ENCODE peak calls at places on chromosome 5, in six cellular contexts. One of them, this sample, is unnamed.

GRCh38 chr5:145633474-145633873 is 201.7 kb downstream of the PRELID2 start:
- DNase-seq in SK-N-SH: no peak
- DNase-seq in HCT116: no peak
- DNase-seq in H1: no peak
- DNase-seq in A549: no peak
- DNase-seq in NB4: no peak
- DNase-seq in this sample: no peak

GRCh38 chr5:2105141-2105540 is 222.4 kb upstream of the IRX4 start:
- DNase-seq in SK-N-SH: no peak
- DNase-seq in HCT116: no peak
- DNase-seq in H1: no peak
- DNase-seq in A549: no peak
- DNase-seq in NB4: no peak
- DNase-seq in this sample: no peak

GRCh38 chr5:38827525-38827924 is 18.3 kb upstream of the OSMR start:
- DNase-seq in SK-N-SH: no peak
- DNase-seq in HCT116: no peak
- DNase-seq in H1: no peak
- DNase-seq in A549: no peak
- DNase-seq in NB4: no peak
- DNase-seq in this sample: no peak

GRCh38 chr5:109852371-109853160 is 162.8 kb downstream of the MAN2A1 start:
- DNase-seq in SK-N-SH: no peak
- DNase-seq in HCT116: no peak
- DNase-seq in H1: no peak
- DNase-seq in A549: no peak
- DNase-seq in NB4: no peak
- DNase-seq in this sample: no peak

GRCh38 chr5:81006955-81007636 is 46.9 kb downstream of the RASGRF2 start:
- DNase-seq in SK-N-SH: no peak
- DNase-seq in HCT116: no peak
- DNase-seq in H1: no peak
- DNase-seq in A549: no peak
- DNase-seq in NB4: no peak
- DNase-seq in this sample: no peak

GRCh38 chr5:180598797-180599589 is 7.7 kb upstream of the SCGB3A1 start:
- DNase-seq in SK-N-SH: peak; percentile 15
- DNase-seq in HCT116: no peak
- DNase-seq in H1: no peak
- DNase-seq in A549: no peak
- DNase-seq in NB4: no peak
- DNase-seq in this sample: no peak

GRCh38 chr5:103889500-103890209 is 327.1 kb upstream of the NUDT12 start:
- DNase-seq in SK-N-SH: no peak
- DNase-seq in HCT116: no peak
- DNase-seq in H1: no peak
- DNase-seq in A549: no peak
- DNase-seq in NB4: no peak
- DNase-seq in this sample: no peak

GRCh38 chr5:125503958-125504357 is 757.5 kb upstream of the ZNF608 start:
- DNase-seq in SK-N-SH: no peak
- DNase-seq in HCT116: no peak
- DNase-seq in H1: no peak
- DNase-seq in A549: no peak
- DNase-seq in NB4: no peak
- DNase-seq in this sample: no peak

GRCh38 chr5:353599-354580 is 32.4 kb downstream of the AHRR start:
- DNase-seq in SK-N-SH: peak; percentile 30
- DNase-seq in HCT116: no peak
- DNase-seq in H1: no peak
- DNase-seq in A549: no peak
- DNase-seq in NB4: no peak
- DNase-seq in this sample: no peak

GRCh38 chr5:120803282-120803681 is 339.2 kb downstream of the PRR16 start:
- DNase-seq in SK-N-SH: peak; percentile 4
- DNase-seq in HCT116: peak; percentile 8
- DNase-seq in H1: no peak
- DNase-seq in A549: no peak
- DNase-seq in NB4: peak; percentile 2
- DNase-seq in this sample: peak; percentile 15

GRCh38 chr5:150517272-150518152 is 9.6 kb downstream of the NDST1 start:
- DNase-seq in SK-N-SH: peak; percentile 87
- DNase-seq in HCT116: peak; percentile 18
- DNase-seq in H1: no peak
- DNase-seq in A549: peak; percentile 87
- DNase-seq in NB4: no peak
- DNase-seq in this sample: peak; percentile 89

GRCh38 chr5:179805070-179805528 is 1.6 kb downstream of the MGAT4B start:
- DNase-seq in SK-N-SH: peak; percentile 46
- DNase-seq in HCT116: no peak
- DNase-seq in H1: no peak
- DNase-seq in A549: no peak
- DNase-seq in NB4: no peak
- DNase-seq in this sample: no peak

GRCh38 chr5:134608555-134608954 is 24.1 kb downstream of the SAR1B start:
- DNase-seq in SK-N-SH: no peak
- DNase-seq in HCT116: no peak
- DNase-seq in H1: no peak
- DNase-seq in A549: no peak
- DNase-seq in NB4: no peak
- DNase-seq in this sample: no peak

GRCh38 chr5:134606726-134607125 is 25.9 kb downstream of the SAR1B start:
- DNase-seq in SK-N-SH: no peak
- DNase-seq in HCT116: no peak
- DNase-seq in H1: no peak
- DNase-seq in A549: no peak
- DNase-seq in NB4: no peak
- DNase-seq in this sample: no peak

GRCh38 chr5:134600600-134600999 is 32.0 kb downstream of the SAR1B start:
- DNase-seq in SK-N-SH: no peak
- DNase-seq in HCT116: no peak
- DNase-seq in H1: no peak
- DNase-seq in A549: no peak
- DNase-seq in NB4: no peak
- DNase-seq in this sample: no peak

GRCh38 chr5:134603059-134603458 is 29.6 kb downstream of the SAR1B start:
- DNase-seq in SK-N-SH: no peak
- DNase-seq in HCT116: no peak
- DNase-seq in H1: no peak
- DNase-seq in A549: no peak
- DNase-seq in NB4: no peak
- DNase-seq in this sample: no peak

GRCh38 chr5:134604908-134605307 is 27.7 kb downstream of the SAR1B start:
- DNase-seq in SK-N-SH: no peak
- DNase-seq in HCT116: no peak
- DNase-seq in H1: no peak
- DNase-seq in A549: no peak
- DNase-seq in NB4: no peak
- DNase-seq in this sample: no peak
- TF ChIP-seq MAX in SK-N-SH: no peak
- TF ChIP-seq MAX in HCT116: no peak
- TF ChIP-seq MAX in H1: no peak
- TF ChIP-seq MAX in A549: no peak
- TF ChIP-seq MAX in NB4: no peak
- TF ChIP-seq MAX in this sample: no peak

GRCh38 chr5:55899344-55899743 is 48.2 kb downstream of the IL31RA start:
- DNase-seq in SK-N-SH: no peak
- DNase-seq in HCT116: no peak
- DNase-seq in H1: no peak
- DNase-seq in A549: no peak
- DNase-seq in NB4: no peak
- DNase-seq in this sample: no peak

GRCh38 chr5:55896238-55896637 is 45.1 kb downstream of the IL31RA start:
- DNase-seq in SK-N-SH: no peak
- DNase-seq in HCT116: no peak
- DNase-seq in H1: no peak
- DNase-seq in A549: no peak
- DNase-seq in NB4: no peak
- DNase-seq in this sample: no peak

GRCh38 chr5:55896663-55897062 is 45.5 kb downstream of the IL31RA start:
- DNase-seq in SK-N-SH: no peak
- DNase-seq in HCT116: no peak
- DNase-seq in H1: no peak
- DNase-seq in A549: no peak
- DNase-seq in NB4: no peak
- DNase-seq in this sample: no peak

GRCh38 chr5:55897206-55897894 is 46.2 kb downstream of the IL31RA start:
- DNase-seq in SK-N-SH: no peak
- DNase-seq in HCT116: no peak
- DNase-seq in H1: no peak
- DNase-seq in A549: no peak
- DNase-seq in NB4: no peak
- DNase-seq in this sample: no peak

DNA sequence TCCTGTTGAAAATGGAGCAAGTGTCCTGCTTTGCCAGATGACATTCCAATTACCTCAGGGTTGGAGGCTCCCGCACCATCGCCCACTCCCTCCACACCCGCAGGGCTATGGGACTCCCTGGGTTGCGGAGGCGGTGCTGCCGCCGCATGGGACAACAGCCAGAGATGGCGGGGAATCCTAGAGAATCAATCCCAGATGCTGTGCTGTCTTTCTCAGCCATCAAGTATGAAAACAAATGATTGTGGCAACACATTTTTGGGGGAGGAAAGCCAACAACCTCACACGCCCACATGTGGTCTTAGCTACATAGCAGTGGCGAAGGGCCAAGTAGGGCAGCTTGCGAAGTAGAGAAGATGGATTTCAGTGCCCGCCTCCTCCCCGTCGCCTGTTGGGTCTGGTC is 46.7 kb downstream of the IL31RA start:
- DNase-seq in SK-N-SH: peak; percentile 87
- DNase-seq in HCT116: no peak
- DNase-seq in H1: no peak
- DNase-seq in A549: no peak
- DNase-seq in NB4: peak; percentile 37
- DNase-seq in this sample: no peak
- TF ChIP-seq MAX in SK-N-SH: peak; percentile 58
- TF ChIP-seq MAX in HCT116: no peak
- TF ChIP-seq MAX in H1: no peak
- TF ChIP-seq MAX in A549: no peak
- TF ChIP-seq MAX in NB4: no peak
- TF ChIP-seq MAX in this sample: no peak

GRCh38 chr5:166845044-166845443 is 1446.4 kb upstream of the WWC1 start:
- DNase-seq in SK-N-SH: no peak
- DNase-seq in HCT116: no peak
- DNase-seq in H1: no peak
- DNase-seq in A549: peak; percentile 4
- DNase-seq in NB4: peak; percentile 11
- DNase-seq in this sample: no peak
- TF ChIP-seq MAX in SK-N-SH: no peak
- TF ChIP-seq MAX in HCT116: no peak
- TF ChIP-seq MAX in H1: no peak
- TF ChIP-seq MAX in A549: no peak
- TF ChIP-seq MAX in NB4: no peak
- TF ChIP-seq MAX in this sample: no peak

GRCh38 chr5:138874771-138875628 is at the start of gene LRRTM2:
- DNase-seq in SK-N-SH: peak; percentile 63
- DNase-seq in HCT116: no peak
- DNase-seq in H1: no peak
- DNase-seq in A549: no peak
- DNase-seq in NB4: no peak
- DNase-seq in this sample: peak; percentile 67
- TF ChIP-seq MAX in SK-N-SH: peak; percentile 71
- TF ChIP-seq MAX in HCT116: no peak
- TF ChIP-seq MAX in H1: no peak
- TF ChIP-seq MAX in A549: no peak
- TF ChIP-seq MAX in NB4: no peak
- TF ChIP-seq MAX in this sample: no peak

GRCh38 chr5:36406023-36406422 is 104.3 kb upstream of the RANBP3L start:
- DNase-seq in SK-N-SH: no peak
- DNase-seq in HCT116: no peak
- DNase-seq in H1: no peak
- DNase-seq in A549: no peak
- DNase-seq in NB4: no peak
- DNase-seq in this sample: no peak

GRCh38 chr5:36402512-36402906 is 100.8 kb upstream of the RANBP3L start:
- DNase-seq in SK-N-SH: no peak
- DNase-seq in HCT116: no peak
- DNase-seq in H1: no peak
- DNase-seq in A549: no peak
- DNase-seq in NB4: peak; percentile 11
- DNase-seq in this sample: no peak

GRCh38 chr5:36407396-36407795 is 105.7 kb upstream of the RANBP3L start:
- DNase-seq in SK-N-SH: no peak
- DNase-seq in HCT116: no peak
- DNase-seq in H1: no peak
- DNase-seq in A549: no peak
- DNase-seq in NB4: no peak
- DNase-seq in this sample: no peak

GRCh38 chr5:36398137-36398536 is 96.4 kb upstream of the RANBP3L start:
- DNase-seq in SK-N-SH: peak; percentile 12
- DNase-seq in HCT116: peak; percentile 28
- DNase-seq in H1: no peak
- DNase-seq in A549: peak; percentile 14
- DNase-seq in NB4: peak; percentile 64
- DNase-seq in this sample: no peak

DNA sequence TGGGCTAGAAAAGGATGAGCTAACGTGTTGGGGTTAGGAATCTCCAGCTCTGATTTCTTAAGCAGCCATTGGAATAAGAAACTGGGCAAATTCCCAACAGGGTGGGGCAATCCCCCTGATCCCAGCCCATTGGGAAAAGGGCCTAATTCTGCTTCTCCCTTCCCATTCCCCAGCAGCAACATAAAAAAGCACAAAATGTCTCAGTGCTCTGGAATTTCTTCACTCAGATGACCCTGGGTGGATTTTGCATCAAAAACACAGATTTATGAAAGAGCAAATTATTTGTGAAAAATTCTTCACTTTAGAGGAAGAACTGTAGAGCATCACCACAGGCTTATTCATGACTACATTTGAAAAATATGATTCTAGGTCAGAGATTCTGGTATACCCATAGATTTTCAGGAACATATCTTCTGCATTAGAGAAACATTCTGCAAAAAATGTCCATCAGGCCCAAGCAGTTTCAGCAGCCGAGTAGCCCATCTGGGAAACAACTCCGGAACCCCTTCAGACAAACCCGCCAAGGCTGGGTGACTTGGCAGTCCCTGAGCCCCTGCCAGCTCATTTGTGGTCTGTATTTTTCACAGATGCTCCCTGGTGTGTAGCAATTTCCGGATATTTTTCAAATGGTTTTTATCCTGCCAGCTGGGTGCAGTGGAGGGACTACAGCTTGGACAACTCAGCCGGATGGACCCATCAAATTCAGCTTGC is 102.1 kb upstream of the RANBP3L start:
- DNase-seq in SK-N-SH: no peak
- DNase-seq in HCT116: no peak
- DNase-seq in H1: no peak
- DNase-seq in A549: no peak
- DNase-seq in NB4: peak; percentile 94
- DNase-seq in this sample: no peak
- TF ChIP-seq MAX in SK-N-SH: no peak
- TF ChIP-seq MAX in HCT116: no peak
- TF ChIP-seq MAX in H1: no peak
- TF ChIP-seq MAX in A549: no peak
- TF ChIP-seq MAX in NB4: peak; percentile 57
- TF ChIP-seq MAX in this sample: no peak

GRCh38 chr5:74993743-74994142 is 58.6 kb downstream of the GCNT4 start:
- DNase-seq in SK-N-SH: no peak
- DNase-seq in HCT116: no peak
- DNase-seq in H1: no peak
- DNase-seq in A549: no peak
- DNase-seq in NB4: no peak
- DNase-seq in this sample: no peak
- TF ChIP-seq MAX in SK-N-SH: no peak
- TF ChIP-seq MAX in HCT116: no peak
- TF ChIP-seq MAX in H1: no peak
- TF ChIP-seq MAX in A549: no peak
- TF ChIP-seq MAX in NB4: no peak
- TF ChIP-seq MAX in this sample: no peak

GRCh38 chr5:133544346-133544745 is 68.0 kb downstream of the FSTL4 start:
- DNase-seq in SK-N-SH: no peak
- DNase-seq in HCT116: no peak
- DNase-seq in H1: no peak
- DNase-seq in A549: no peak
- DNase-seq in NB4: no peak
- DNase-seq in this sample: no peak
- TF ChIP-seq MAX in SK-N-SH: no peak
- TF ChIP-seq MAX in HCT116: no peak
- TF ChIP-seq MAX in H1: no peak
- TF ChIP-seq MAX in A549: no peak
- TF ChIP-seq MAX in NB4: no peak
- TF ChIP-seq MAX in this sample: no peak